ENCODE peak calls at places on chromosomes 11 and 22, in ten cellular contexts. F, Z, Q, P, S, C, A, N, M and T are unnamed samples.

GRCh38 chr22:35752172-35752832 is 34.6 kb downstream of the APOL5 start:
- DNase-seq in A (no peak), P (no peak), Q (no peak), M (no peak), N (no peak), S (no peak), C (no peak), Z (no peak), F (no peak), T (no peak)

GRCh38 chr11:3022982-3023381 is 30.9 kb upstream of the NAP1L4 start:
- DNase-seq in Q (peak; percentile 41), A (peak; percentile 82), C (no peak), F (no peak), P (no peak), S (no peak), N (no peak), M (no peak), Z (no peak), T (no peak)

GRCh38 chr22:50289151-50289941 is 18.1 kb downstream of the PLXNB2 start:
- DNase-seq in P (no peak), A (no peak), S (no peak), F (no peak), C (no peak), M (no peak), N (no peak), Z (no peak), Q (no peak), T (no peak)

GRCh38 chr11:61752117-61752924 is at the start of gene MYRF:
- DNase-seq in Z (no peak), A (no peak), S (peak; percentile 20), C (peak; percentile 75), Q (no peak), P (peak; percentile 66), F (peak; percentile 88), M (no peak), N (peak; percentile 61), T (peak; percentile 58)

GRCh38 chr11:119878990-119879389 is 150.0 kb upstream of the NECTIN1 start:
- DNase-seq in Q (no peak), C (no peak), N (peak; percentile 8), Z (no peak), S (no peak), P (no peak), A (no peak), M (no peak), F (no peak), T (no peak)

GRCh38 chr11:3028808-3029207 is 28.4 kb downstream of the CARS1 start:
- DNase-seq in A (no peak), M (no peak), S (no peak), Q (no peak), F (no peak), Z (no peak), N (no peak), P (no peak), C (peak; percentile 39), T (no peak)

GRCh38 chr11:67272327-67273259 is 6.3 kb downstream of the GRK2 start:
- DNase-seq in F (no peak), P (peak; percentile 58), A (no peak), Z (no peak), C (peak; percentile 23), Q (no peak), N (peak; percentile 48), M (no peak), S (no peak), T (peak; percentile 59)

GRCh38 chr11:133337905-133338536 is 194.3 kb downstream of the OPCML start:
- DNase-seq in A (no peak), Z (no peak), C (no peak), N (no peak), M (no peak), F (no peak), S (no peak), P (no peak), Q (no peak), T (no peak)

GRCh38 chr11:8838248-8838647 is 72.7 kb upstream of the AKIP1 start:
- DNase-seq in F (no peak), S (no peak), P (no peak), A (peak; percentile 48), N (no peak), M (no peak), Q (peak; percentile 6), C (no peak), Z (no peak), T (no peak)

GRCh38 chr22:28345304-28345703 is 334.3 kb downstream of the TTC28 start:
- DNase-seq in Z (no peak), Q (no peak), F (no peak), A (no peak), P (no peak), S (no peak), C (no peak), M (no peak), N (no peak), T (peak; percentile 22)

GRCh38 chr22:48944433-48944755 is 883.3 kb downstream of the BRD1 start:
- DNase-seq in F (no peak), P (no peak), M (no peak), C (no peak), S (no peak), N (no peak), A (no peak), Q (no peak), Z (no peak), T (no peak)

GRCh38 chr11:111730031-111730430 is 36.2 kb downstream of the PPP2R1B start:
- DNase-seq in P (no peak), N (no peak), Z (no peak), S (no peak), M (no peak), Q (no peak), C (no peak), A (no peak), F (no peak), T (no peak)